ENCODE peak calls at places on chromosomes 16 and 17, in seven cellular contexts. Y, T, O, I, A, D and F are unnamed samples.

GRCh38 chr17:67050476-67051154 is 6.3 kb downstream of the CACNG1 start:
- DNase-seq in Y (no peak), T (no peak), O (no peak), I (no peak), A (no peak), D (no peak), F (peak; percentile 44)

GRCh38 chr17:80364091-80364691 is 50.8 kb upstream of the ENDOV start:
- DNase-seq in Y (no peak), T (peak; percentile 46), O (peak; percentile 40), I (peak; percentile 8), A (no peak), D (no peak), F (peak; percentile 66)

GRCh38 chr17:17439971-17440843 is 36.6 kb upstream of the MED9 start:
- DNase-seq in Y (peak; percentile 80), T (peak; percentile 90), O (peak; percentile 66), I (peak; percentile 61), A (peak; percentile 92), D (peak; percentile 16), F (peak; percentile 60)

GRCh38 chr16:55700961-55701360 is 45.2 kb downstream of the SLC6A2 start:
- DNase-seq in Y (no peak), T (no peak), O (peak; percentile 6), I (no peak), A (no peak), D (no peak), F (no peak)

GRCh38 chr16:3825103-3825502 is 55.4 kb downstream of the CREBBP start:
- DNase-seq in Y (no peak), T (no peak), O (no peak), I (no peak), A (no peak), D (no peak), F (no peak)

GRCh38 chr17:69388791-69389442 is 25.6 kb upstream of the MAP2K6 start:
- DNase-seq in Y (no peak), T (no peak), O (no peak), I (no peak), A (no peak), D (no peak), F (no peak)

GRCh38 chr17:65225061-65225460 is 87.9 kb downstream of the RGS9 start:
- DNase-seq in Y (no peak), T (no peak), O (no peak), I (no peak), A (no peak), D (no peak), F (no peak)

GRCh38 chr17:40529991-40530390 is 28.6 kb upstream of the TNS4 start:
- DNase-seq in Y (no peak), T (no peak), O (no peak), I (no peak), A (no peak), D (no peak), F (no peak)

GRCh38 chr16:57783116-57783515 is 19.2 kb downstream of the KIFC3 start:
- DNase-seq in Y (no peak), T (no peak), O (no peak), I (no peak), A (no peak), D (no peak), F (no peak)

GRCh38 chr16:69937465-69937951 is 13.6 kb upstream of the CLEC18A start:
- DNase-seq in Y (no peak), T (peak; percentile 46), O (peak; percentile 18), I (no peak), A (no peak), D (peak; percentile 43), F (no peak)

GRCh38 chr17:73785466-73785865 is 141.2 kb upstream of the SDK2 start:
- DNase-seq in Y (no peak), T (no peak), O (no peak), I (no peak), A (no peak), D (no peak), F (peak; percentile 49)

GRCh38 chr17:2782030-2782429 is 14.2 kb upstream of the RAP1GAP2 start:
- DNase-seq in Y (no peak), T (no peak), O (no peak), I (no peak), A (no peak), D (no peak), F (no peak)